ENCODE peak calls at places on chromosomes 6 and 20, in eight cellular contexts. One of them, this sample, is unnamed.

GRCh38 chr6:107928984-107929383 is 29.0 kb downstream of the SEC63 start:
- DNase-seq in AG04450: no peak
- DNase-seq in left ventricle myocardium inferior: no peak
- DNase-seq in choroid plexus epithelial cell: no peak
- DNase-seq in PC-3: no peak
- DNase-seq in AG10803: no peak
- DNase-seq in Peyer's patch: no peak
- DNase-seq in sigmoid colon: no peak
- DNase-seq in this sample: no peak

GRCh38 chr6:11132191-11132590 is 20.7 kb upstream of the ERVFRD-1 start:
- DNase-seq in AG04450: no peak
- DNase-seq in left ventricle myocardium inferior: no peak
- DNase-seq in choroid plexus epithelial cell: no peak
- DNase-seq in PC-3: no peak
- DNase-seq in AG10803: peak
- DNase-seq in Peyer's patch: no peak
- DNase-seq in sigmoid colon: no peak
- DNase-seq in this sample: no peak

GRCh38 chr6:167679791-167680604 is 146.7 kb upstream of the AFDN start:
- DNase-seq in AG04450: no peak
- DNase-seq in left ventricle myocardium inferior: no peak
- DNase-seq in choroid plexus epithelial cell: no peak
- DNase-seq in PC-3: no peak
- DNase-seq in AG10803: no peak
- DNase-seq in Peyer's patch: no peak
- DNase-seq in sigmoid colon: peak
- DNase-seq in this sample: no peak

GRCh38 chr20:34971038-34971872 is 15.6 kb downstream of the MYH7B start:
- DNase-seq in AG04450: no peak
- DNase-seq in left ventricle myocardium inferior: no peak
- DNase-seq in choroid plexus epithelial cell: no peak
- DNase-seq in PC-3: no peak
- DNase-seq in AG10803: no peak
- DNase-seq in Peyer's patch: no peak
- DNase-seq in sigmoid colon: no peak
- DNase-seq in this sample: no peak

GRCh38 chr6:142544199-142544838 is 242.5 kb downstream of the ADGRG6 start:
- DNase-seq in AG04450: no peak
- DNase-seq in left ventricle myocardium inferior: no peak
- DNase-seq in choroid plexus epithelial cell: no peak
- DNase-seq in PC-3: no peak
- DNase-seq in AG10803: no peak
- DNase-seq in Peyer's patch: no peak
- DNase-seq in sigmoid colon: no peak
- DNase-seq in this sample: no peak

GRCh38 chr6:44696686-44697085 is 309.2 kb downstream of the CDC5L start:
- DNase-seq in AG04450: no peak
- DNase-seq in left ventricle myocardium inferior: no peak
- DNase-seq in choroid plexus epithelial cell: no peak
- DNase-seq in PC-3: no peak
- DNase-seq in AG10803: peak
- DNase-seq in Peyer's patch: no peak
- DNase-seq in sigmoid colon: no peak
- DNase-seq in this sample: no peak

GRCh38 chr20:63980317-63980805 is 571 bp upstream of the PRPF6 start:
- DNase-seq in AG04450: no peak
- DNase-seq in left ventricle myocardium inferior: no peak
- DNase-seq in choroid plexus epithelial cell: no peak
- DNase-seq in PC-3: no peak
- DNase-seq in AG10803: no peak
- DNase-seq in Peyer's patch: peak
- DNase-seq in sigmoid colon: no peak
- DNase-seq in this sample: no peak

GRCh38 chr6:142417331-142417750 is 115.5 kb downstream of the ADGRG6 start:
- DNase-seq in AG04450: no peak
- DNase-seq in left ventricle myocardium inferior: no peak
- DNase-seq in choroid plexus epithelial cell: no peak
- DNase-seq in PC-3: no peak
- DNase-seq in AG10803: no peak
- DNase-seq in Peyer's patch: no peak
- DNase-seq in sigmoid colon: no peak
- DNase-seq in this sample: no peak

DNA sequence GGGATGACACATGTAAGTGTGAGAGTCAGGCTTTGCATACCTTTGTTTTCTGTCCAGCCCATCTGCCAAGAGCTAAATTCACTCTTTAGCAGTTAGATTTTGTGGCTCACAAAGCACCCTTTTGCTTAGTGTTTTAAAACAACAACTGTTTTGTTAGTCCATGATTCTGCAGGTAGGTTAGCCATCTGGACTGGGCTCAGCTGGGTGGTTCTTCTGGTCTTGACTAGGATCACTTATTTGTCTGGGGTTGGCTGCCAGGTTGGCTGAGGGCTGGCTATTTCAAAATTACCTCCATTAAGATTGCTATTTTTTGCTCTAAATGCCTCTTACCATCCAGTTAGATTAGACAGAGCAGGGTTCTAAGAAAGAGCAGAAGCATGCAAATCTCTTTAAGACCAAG is 489.3 kb downstream of the BTBD3 start:
- DNase-seq in AG04450: no peak
- DNase-seq in left ventricle myocardium inferior: no peak
- DNase-seq in choroid plexus epithelial cell: no peak
- DNase-seq in PC-3: no peak
- DNase-seq in AG10803: no peak
- DNase-seq in Peyer's patch: no peak
- DNase-seq in sigmoid colon: no peak
- DNase-seq in this sample: no peak
- TF ChIP-seq CTCF in AG04450: no peak
- TF ChIP-seq CTCF in left ventricle myocardium inferior: no peak
- TF ChIP-seq CTCF in choroid plexus epithelial cell: no peak
- TF ChIP-seq CTCF in PC-3: no peak
- TF ChIP-seq CTCF in AG10803: no peak
- TF ChIP-seq CTCF in Peyer's patch: no peak
- TF ChIP-seq CTCF in sigmoid colon: no peak
- TF ChIP-seq CTCF in this sample: no peak

GRCh38 chr6:32149932-32150920 is 1.5 kb downstream of the PRRT1 start:
- DNase-seq in AG04450: no peak
- DNase-seq in left ventricle myocardium inferior: no peak
- DNase-seq in choroid plexus epithelial cell: no peak
- DNase-seq in PC-3: no peak
- DNase-seq in AG10803: no peak
- DNase-seq in Peyer's patch: no peak
- DNase-seq in sigmoid colon: no peak
- DNase-seq in this sample: no peak
- H3K4me3 ChIP-seq in AG04450: no peak
- H3K4me3 ChIP-seq in left ventricle myocardium inferior: peak
- H3K4me3 ChIP-seq in choroid plexus epithelial cell: no peak
- H3K4me3 ChIP-seq in PC-3: no peak
- H3K4me3 ChIP-seq in AG10803: no peak
- H3K4me3 ChIP-seq in Peyer's patch: no peak
- H3K4me3 ChIP-seq in sigmoid colon: peak
- H3K4me3 ChIP-seq in this sample: no peak

DNA sequence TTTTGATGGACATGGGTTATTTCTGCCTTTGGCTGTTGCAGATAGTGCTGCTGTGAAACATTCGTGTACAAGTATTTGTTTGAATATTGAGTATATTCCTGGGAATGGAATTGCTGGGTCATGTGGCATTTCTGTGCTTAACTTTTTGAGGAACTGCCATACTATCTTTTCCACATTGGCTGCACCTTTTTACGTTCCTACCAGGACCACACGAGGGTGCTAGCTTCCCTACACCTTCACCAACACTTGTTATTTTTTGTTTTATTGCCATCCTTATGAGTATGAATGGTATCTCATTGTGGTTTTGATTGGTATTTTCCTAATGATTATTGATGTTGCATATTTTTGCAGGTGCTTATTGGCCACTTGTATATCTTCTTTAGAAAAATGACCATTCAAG is 47.8 kb upstream of the PLCG1 start:
- DNase-seq in AG04450: no peak
- DNase-seq in left ventricle myocardium inferior: no peak
- DNase-seq in choroid plexus epithelial cell: no peak
- DNase-seq in PC-3: peak
- DNase-seq in AG10803: no peak
- DNase-seq in Peyer's patch: no peak
- DNase-seq in sigmoid colon: no peak
- DNase-seq in this sample: no peak
- TF ChIP-seq CTCF in AG04450: no peak
- TF ChIP-seq CTCF in left ventricle myocardium inferior: no peak
- TF ChIP-seq CTCF in choroid plexus epithelial cell: peak
- TF ChIP-seq CTCF in PC-3: peak
- TF ChIP-seq CTCF in AG10803: no peak
- TF ChIP-seq CTCF in Peyer's patch: no peak
- TF ChIP-seq CTCF in sigmoid colon: no peak
- TF ChIP-seq CTCF in this sample: no peak

GRCh38 chr20:62027698-62028321 is 37.9 kb downstream of the TAF4 start:
- DNase-seq in AG04450: no peak
- DNase-seq in left ventricle myocardium inferior: no peak
- DNase-seq in choroid plexus epithelial cell: no peak
- DNase-seq in PC-3: no peak
- DNase-seq in AG10803: no peak
- DNase-seq in Peyer's patch: no peak
- DNase-seq in sigmoid colon: no peak
- DNase-seq in this sample: no peak
- H3K4me3 ChIP-seq in AG04450: no peak
- H3K4me3 ChIP-seq in left ventricle myocardium inferior: no peak
- H3K4me3 ChIP-seq in choroid plexus epithelial cell: no peak
- H3K4me3 ChIP-seq in PC-3: no peak
- H3K4me3 ChIP-seq in AG10803: no peak
- H3K4me3 ChIP-seq in Peyer's patch: no peak
- H3K4me3 ChIP-seq in sigmoid colon: no peak
- H3K4me3 ChIP-seq in this sample: no peak

GRCh38 chr6:82419088-82419720 is 55.6 kb downstream of the TPBG start:
- DNase-seq in AG04450: no peak
- DNase-seq in left ventricle myocardium inferior: no peak
- DNase-seq in choroid plexus epithelial cell: no peak
- DNase-seq in PC-3: no peak
- DNase-seq in AG10803: peak
- DNase-seq in Peyer's patch: no peak
- DNase-seq in sigmoid colon: no peak
- DNase-seq in this sample: no peak
- TF ChIP-seq CTCF in AG04450: no peak
- TF ChIP-seq CTCF in left ventricle myocardium inferior: no peak
- TF ChIP-seq CTCF in choroid plexus epithelial cell: no peak
- TF ChIP-seq CTCF in PC-3: no peak
- TF ChIP-seq CTCF in AG10803: no peak
- TF ChIP-seq CTCF in Peyer's patch: no peak
- TF ChIP-seq CTCF in sigmoid colon: no peak
- TF ChIP-seq CTCF in this sample: no peak

DNA sequence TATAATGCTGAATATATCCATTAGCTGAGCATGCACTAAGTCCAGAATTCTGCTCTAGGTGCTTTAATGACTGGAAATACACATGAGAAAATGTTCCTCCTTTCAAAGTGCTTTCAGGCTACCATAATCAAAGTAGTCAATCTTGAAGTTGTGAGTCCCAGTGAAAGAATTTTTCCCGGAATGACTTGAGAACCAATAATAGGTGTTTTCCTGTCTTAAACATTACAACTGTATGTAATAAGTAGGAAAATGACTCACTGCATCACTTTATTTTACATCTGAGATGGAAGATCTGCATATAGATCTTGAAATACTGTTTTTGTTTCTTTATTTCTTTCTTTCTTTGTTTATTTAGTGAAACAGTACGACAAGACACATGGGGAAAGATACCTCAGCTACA is 437.4 kb upstream of the JAG1 start:
- DNase-seq in AG04450: no peak
- DNase-seq in left ventricle myocardium inferior: no peak
- DNase-seq in choroid plexus epithelial cell: no peak
- DNase-seq in PC-3: peak
- DNase-seq in AG10803: no peak
- DNase-seq in Peyer's patch: no peak
- DNase-seq in sigmoid colon: no peak
- DNase-seq in this sample: no peak
- H3K4me3 ChIP-seq in AG04450: no peak
- H3K4me3 ChIP-seq in left ventricle myocardium inferior: no peak
- H3K4me3 ChIP-seq in choroid plexus epithelial cell: no peak
- H3K4me3 ChIP-seq in PC-3: no peak
- H3K4me3 ChIP-seq in AG10803: no peak
- H3K4me3 ChIP-seq in Peyer's patch: no peak
- H3K4me3 ChIP-seq in sigmoid colon: no peak
- H3K4me3 ChIP-seq in this sample: no peak

GRCh38 chr20:32037929-32038328 is 14.1 kb upstream of the HCK start:
- DNase-seq in AG04450: no peak
- DNase-seq in left ventricle myocardium inferior: no peak
- DNase-seq in choroid plexus epithelial cell: peak
- DNase-seq in PC-3: no peak
- DNase-seq in AG10803: peak
- DNase-seq in Peyer's patch: no peak
- DNase-seq in sigmoid colon: no peak
- DNase-seq in this sample: no peak

GRCh38 chr20:32035398-32035852 is 16.6 kb upstream of the HCK start:
- DNase-seq in AG04450: no peak
- DNase-seq in left ventricle myocardium inferior: no peak
- DNase-seq in choroid plexus epithelial cell: no peak
- DNase-seq in PC-3: no peak
- DNase-seq in AG10803: no peak
- DNase-seq in Peyer's patch: no peak
- DNase-seq in sigmoid colon: no peak
- DNase-seq in this sample: no peak

GRCh38 chr20:32036716-32037355 is 15.2 kb upstream of the HCK start:
- DNase-seq in AG04450: no peak
- DNase-seq in left ventricle myocardium inferior: no peak
- DNase-seq in choroid plexus epithelial cell: peak
- DNase-seq in PC-3: no peak
- DNase-seq in AG10803: peak
- DNase-seq in Peyer's patch: no peak
- DNase-seq in sigmoid colon: no peak
- DNase-seq in this sample: no peak

GRCh38 chr20:32036252-32036651 is 15.8 kb upstream of the HCK start:
- DNase-seq in AG04450: no peak
- DNase-seq in left ventricle myocardium inferior: no peak
- DNase-seq in choroid plexus epithelial cell: no peak
- DNase-seq in PC-3: no peak
- DNase-seq in AG10803: no peak
- DNase-seq in Peyer's patch: no peak
- DNase-seq in sigmoid colon: no peak
- DNase-seq in this sample: no peak

DNA sequence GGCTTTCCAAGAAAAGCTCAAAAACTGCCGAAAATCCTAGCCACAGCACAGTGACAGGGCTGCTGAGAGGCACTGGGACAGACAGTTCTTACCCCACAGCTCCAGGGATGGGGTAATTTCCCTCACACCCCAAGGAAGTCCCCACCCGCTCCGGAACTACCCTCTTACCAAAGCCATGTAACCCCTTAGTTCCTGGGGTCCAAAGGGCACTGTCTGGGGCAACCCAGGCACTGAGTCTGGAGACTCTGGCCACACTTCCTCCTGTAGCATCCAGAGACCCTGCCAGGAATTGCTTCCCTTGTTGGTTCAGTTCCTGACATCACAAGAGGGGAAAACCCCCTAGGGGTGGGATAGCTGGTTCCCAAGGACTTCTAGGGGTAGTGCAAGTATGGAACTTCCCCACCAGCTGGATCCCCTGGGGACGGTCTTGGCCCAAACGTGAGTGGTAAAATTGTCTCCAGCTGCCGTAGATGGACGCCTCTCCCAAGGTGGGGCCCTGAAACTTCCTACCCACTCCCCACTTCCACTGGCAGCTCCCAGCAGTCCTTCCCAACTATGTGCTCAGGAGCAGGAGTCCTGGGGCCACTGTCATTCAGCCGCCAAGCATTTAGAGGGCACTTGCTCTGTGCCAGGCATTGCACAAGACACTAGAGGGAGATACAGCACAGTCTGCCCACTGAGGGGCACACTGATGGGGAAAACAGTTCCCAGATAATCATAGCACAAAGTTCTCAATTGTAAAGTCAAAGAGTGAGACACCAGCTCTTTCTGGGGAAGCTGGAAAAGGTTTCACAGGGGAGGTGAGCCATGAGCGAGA is 17.3 kb upstream of the HCK start:
- DNase-seq in AG04450: no peak
- DNase-seq in left ventricle myocardium inferior: no peak
- DNase-seq in choroid plexus epithelial cell: no peak
- DNase-seq in PC-3: no peak
- DNase-seq in AG10803: peak
- DNase-seq in Peyer's patch: no peak
- DNase-seq in sigmoid colon: no peak
- DNase-seq in this sample: no peak
- TF ChIP-seq CTCF in AG04450: no peak
- TF ChIP-seq CTCF in left ventricle myocardium inferior: peak
- TF ChIP-seq CTCF in choroid plexus epithelial cell: peak
- TF ChIP-seq CTCF in PC-3: peak
- TF ChIP-seq CTCF in AG10803: peak
- TF ChIP-seq CTCF in Peyer's patch: no peak
- TF ChIP-seq CTCF in sigmoid colon: no peak
- TF ChIP-seq CTCF in this sample: no peak

This sample was measured in pancreas.